ENCODE peak calls at places on chromosomes 13 and 19, in eight cellular contexts. One of them, this sample, is unnamed.
A peak's percentile ranks its signal among the peaks of the same experiment; 100 is the strongest.

GRCh38 chr19:4206818-4207484 is 22.4 kb upstream of the EBI3 start:
- DNase-seq in adipocyte: no peak
- DNase-seq in SJCRH30: peak; percentile 59
- DNase-seq in neural progenitor cell: no peak
- DNase-seq in neuronal stem cell: no peak
- DNase-seq in CD8-positive, alpha-beta T cell: no peak
- DNase-seq in body of pancreas: no peak
- DNase-seq in HCT116: peak; percentile 63
- DNase-seq in this sample: no peak

GRCh38 chr13:46542833-46543232 is 10.1 kb upstream of the LRCH1 start:
- DNase-seq in adipocyte: no peak
- DNase-seq in SJCRH30: no peak
- DNase-seq in neural progenitor cell: no peak
- DNase-seq in neuronal stem cell: no peak
- DNase-seq in CD8-positive, alpha-beta T cell: no peak
- DNase-seq in body of pancreas: no peak
- DNase-seq in HCT116: no peak
- DNase-seq in this sample: no peak

GRCh38 chr19:54302252-54302651 is 10.7 kb downstream of the LILRA5 start:
- DNase-seq in adipocyte: no peak
- DNase-seq in SJCRH30: no peak
- DNase-seq in neural progenitor cell: no peak
- DNase-seq in neuronal stem cell: no peak
- DNase-seq in CD8-positive, alpha-beta T cell: no peak
- DNase-seq in body of pancreas: peak; percentile 35
- DNase-seq in HCT116: no peak
- DNase-seq in this sample: no peak

GRCh38 chr19:40811478-40812341 is 12.7 kb downstream of the EGLN2 start:
- DNase-seq in adipocyte: no peak
- DNase-seq in SJCRH30: no peak
- DNase-seq in neural progenitor cell: peak; percentile 60
- DNase-seq in neuronal stem cell: peak; percentile 44
- DNase-seq in CD8-positive, alpha-beta T cell: peak; percentile 63
- DNase-seq in body of pancreas: no peak
- DNase-seq in HCT116: no peak
- DNase-seq in this sample: no peak

GRCh38 chr13:41137951-41138350 is 5.3 kb upstream of the KBTBD6 start:
- DNase-seq in adipocyte: peak; percentile 47
- DNase-seq in SJCRH30: no peak
- DNase-seq in neural progenitor cell: no peak
- DNase-seq in neuronal stem cell: no peak
- DNase-seq in CD8-positive, alpha-beta T cell: no peak
- DNase-seq in body of pancreas: no peak
- DNase-seq in HCT116: no peak
- DNase-seq in this sample: no peak

GRCh38 chr19:5804516-5805464 is at the start of gene NRTN:
- DNase-seq in adipocyte: peak; percentile 8
- DNase-seq in SJCRH30: peak; percentile 73
- DNase-seq in neural progenitor cell: peak; percentile 84
- DNase-seq in neuronal stem cell: peak; percentile 50
- DNase-seq in CD8-positive, alpha-beta T cell: peak; percentile 59
- DNase-seq in body of pancreas: peak; percentile 60
- DNase-seq in HCT116: no peak
- DNase-seq in this sample: peak; percentile 37

GRCh38 chr13:36453518-36453917 is 21.2 kb downstream of the CCNA1 start:
- DNase-seq in adipocyte: peak; percentile 65
- DNase-seq in SJCRH30: peak; percentile 34
- DNase-seq in neural progenitor cell: peak; percentile 45
- DNase-seq in neuronal stem cell: no peak
- DNase-seq in CD8-positive, alpha-beta T cell: no peak
- DNase-seq in body of pancreas: no peak
- DNase-seq in HCT116: no peak
- DNase-seq in this sample: no peak

GRCh38 chr13:30829145-30829544 is 76.9 kb upstream of the MEDAG start:
- DNase-seq in adipocyte: peak; percentile 36
- DNase-seq in SJCRH30: peak; percentile 96
- DNase-seq in neural progenitor cell: no peak
- DNase-seq in neuronal stem cell: no peak
- DNase-seq in CD8-positive, alpha-beta T cell: no peak
- DNase-seq in body of pancreas: no peak
- DNase-seq in HCT116: peak; percentile 94
- DNase-seq in this sample: no peak

GRCh38 chr13:88248393-88248792 is 577.2 kb downstream of the SLITRK5 start:
- DNase-seq in adipocyte: no peak
- DNase-seq in SJCRH30: no peak
- DNase-seq in neural progenitor cell: peak; percentile 38
- DNase-seq in neuronal stem cell: peak; percentile 5
- DNase-seq in CD8-positive, alpha-beta T cell: no peak
- DNase-seq in body of pancreas: no peak
- DNase-seq in HCT116: no peak
- DNase-seq in this sample: no peak

GRCh38 chr13:111215081-111216047 is 100.3 kb downstream of the ARHGEF7 start:
- DNase-seq in adipocyte: no peak
- DNase-seq in SJCRH30: peak; percentile 67
- DNase-seq in neural progenitor cell: peak; percentile 65
- DNase-seq in neuronal stem cell: no peak
- DNase-seq in CD8-positive, alpha-beta T cell: no peak
- DNase-seq in body of pancreas: peak; percentile 20
- DNase-seq in HCT116: no peak
- DNase-seq in this sample: no peak

GRCh38 chr19:12913011-12913561 is 6.0 kb downstream of the SYCE2 start:
- DNase-seq in adipocyte: peak; percentile 59
- DNase-seq in SJCRH30: peak; percentile 92
- DNase-seq in neural progenitor cell: peak; percentile 84
- DNase-seq in neuronal stem cell: no peak
- DNase-seq in CD8-positive, alpha-beta T cell: no peak
- DNase-seq in body of pancreas: peak; percentile 87
- DNase-seq in HCT116: no peak
- DNase-seq in this sample: no peak

GRCh38 chr13:35894636-35895035 is 236.5 kb downstream of the DCLK1 start:
- DNase-seq in adipocyte: no peak
- DNase-seq in SJCRH30: no peak
- DNase-seq in neural progenitor cell: no peak
- DNase-seq in neuronal stem cell: no peak
- DNase-seq in CD8-positive, alpha-beta T cell: no peak
- DNase-seq in body of pancreas: no peak
- DNase-seq in HCT116: no peak
- DNase-seq in this sample: no peak

GRCh38 chr13:22451345-22451744 is 729.4 kb upstream of the SGCG start:
- DNase-seq in adipocyte: no peak
- DNase-seq in SJCRH30: peak; percentile 91
- DNase-seq in neural progenitor cell: peak; percentile 89
- DNase-seq in neuronal stem cell: peak; percentile 86
- DNase-seq in CD8-positive, alpha-beta T cell: no peak
- DNase-seq in body of pancreas: peak; percentile 12
- DNase-seq in HCT116: no peak
- DNase-seq in this sample: no peak

GRCh38 chr13:81800433-81800832 is 1459.5 kb upstream of the SPRY2 start:
- DNase-seq in adipocyte: no peak
- DNase-seq in SJCRH30: no peak
- DNase-seq in neural progenitor cell: no peak
- DNase-seq in neuronal stem cell: no peak
- DNase-seq in CD8-positive, alpha-beta T cell: no peak
- DNase-seq in body of pancreas: no peak
- DNase-seq in HCT116: no peak
- DNase-seq in this sample: no peak

GRCh38 chr19:15622991-15623390 is 8.0 kb downstream of the CYP4F8 start:
- DNase-seq in adipocyte: no peak
- DNase-seq in SJCRH30: no peak
- DNase-seq in neural progenitor cell: no peak
- DNase-seq in neuronal stem cell: no peak
- DNase-seq in CD8-positive, alpha-beta T cell: no peak
- DNase-seq in body of pancreas: no peak
- DNase-seq in HCT116: no peak
- DNase-seq in this sample: no peak

GRCh38 chr13:94195715-94196114 is 283.8 kb downstream of the DCT start:
- DNase-seq in adipocyte: peak; percentile 67
- DNase-seq in SJCRH30: peak; percentile 36
- DNase-seq in neural progenitor cell: no peak
- DNase-seq in neuronal stem cell: no peak
- DNase-seq in CD8-positive, alpha-beta T cell: no peak
- DNase-seq in body of pancreas: peak; percentile 7
- DNase-seq in HCT116: no peak
- DNase-seq in this sample: no peak

DNA sequence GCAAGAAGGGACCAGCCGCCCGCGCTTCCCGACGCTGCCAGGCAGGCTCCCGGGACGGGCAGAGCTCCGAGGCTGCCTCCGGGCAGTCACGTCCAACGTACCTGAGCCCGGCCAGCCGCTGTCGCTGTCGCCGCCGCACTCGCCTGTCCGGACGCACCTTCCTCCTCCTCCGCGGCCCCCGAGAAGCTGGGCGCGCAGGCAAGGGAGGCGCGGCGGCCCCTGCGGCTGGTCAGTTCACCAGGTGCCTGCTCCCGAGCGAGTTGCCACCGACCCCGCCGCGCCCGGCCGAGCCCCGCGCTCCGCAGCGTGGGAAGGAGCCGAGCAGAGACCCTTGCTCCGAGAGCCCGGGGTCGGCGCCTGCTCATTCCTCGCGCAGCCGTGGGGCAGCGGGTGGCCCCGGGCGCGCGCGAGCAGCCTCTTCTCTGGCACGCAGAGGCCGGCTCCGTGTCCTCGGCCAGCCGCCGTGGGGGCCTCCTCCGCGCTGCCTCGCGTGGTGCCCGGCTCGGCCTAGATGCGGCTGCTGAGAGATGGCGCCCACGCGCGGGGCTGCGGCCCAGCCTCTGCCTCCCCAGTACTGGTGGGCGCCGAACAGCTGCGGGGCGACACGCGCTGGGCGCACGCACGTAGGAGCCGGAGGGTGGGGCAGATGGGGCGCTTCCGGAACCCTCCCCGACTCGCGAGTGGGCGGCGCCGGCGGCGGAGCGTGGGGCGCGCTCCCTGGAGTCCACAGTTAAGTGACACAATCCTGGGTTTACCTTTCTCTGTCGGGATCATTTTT is 419.4 kb downstream of the UQCRFS1 start:
- DNase-seq in adipocyte: no peak
- DNase-seq in SJCRH30: no peak
- DNase-seq in neural progenitor cell: peak; percentile 57
- DNase-seq in neuronal stem cell: peak; percentile 6
- DNase-seq in CD8-positive, alpha-beta T cell: no peak
- DNase-seq in body of pancreas: no peak
- DNase-seq in HCT116: no peak
- DNase-seq in this sample: no peak
- H3K4me3 ChIP-seq in adipocyte: peak overlapping the region; percentile 41
- H3K4me3 ChIP-seq in SJCRH30: no peak overlapping the region
- H3K4me3 ChIP-seq in neural progenitor cell: peak overlapping the region; percentile 78
- H3K4me3 ChIP-seq in neuronal stem cell: peak overlapping the region; percentile 76
- H3K4me3 ChIP-seq in CD8-positive, alpha-beta T cell: no peak overlapping the region
- H3K4me3 ChIP-seq in body of pancreas: peak overlapping the region; percentile 2
- H3K4me3 ChIP-seq in HCT116: no peak overlapping the region
- H3K4me3 ChIP-seq in this sample: no peak overlapping the region

DNA sequence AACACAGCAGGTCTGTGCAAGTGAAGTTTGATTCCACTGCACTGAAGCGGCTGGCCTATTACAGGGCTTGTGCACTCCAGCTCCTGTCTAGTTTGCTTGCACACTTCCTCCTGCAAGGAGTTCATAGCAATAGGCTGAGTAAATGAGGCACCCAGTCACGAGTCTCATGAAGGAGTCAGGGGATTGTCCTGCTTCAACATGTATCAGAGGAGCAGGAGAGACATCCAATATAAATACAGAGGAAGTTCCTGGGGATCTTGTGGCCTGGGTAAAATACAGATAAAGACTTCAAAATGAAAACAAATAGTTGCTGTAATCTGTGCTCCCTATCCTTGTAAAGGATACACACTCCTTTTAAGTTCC is 259.9 kb downstream of the SLITRK1 start:
- DNase-seq in adipocyte: peak; percentile 29
- DNase-seq in SJCRH30: no peak
- DNase-seq in neural progenitor cell: no peak
- DNase-seq in neuronal stem cell: no peak
- DNase-seq in CD8-positive, alpha-beta T cell: no peak
- DNase-seq in body of pancreas: no peak
- DNase-seq in HCT116: no peak
- DNase-seq in this sample: no peak
- H3K4me3 ChIP-seq in adipocyte: no peak overlapping the region
- H3K4me3 ChIP-seq in SJCRH30: no peak overlapping the region
- H3K4me3 ChIP-seq in neural progenitor cell: no peak overlapping the region
- H3K4me3 ChIP-seq in neuronal stem cell: peak overlapping the region; percentile 56
- H3K4me3 ChIP-seq in CD8-positive, alpha-beta T cell: no peak overlapping the region
- H3K4me3 ChIP-seq in body of pancreas: no peak overlapping the region
- H3K4me3 ChIP-seq in HCT116: no peak overlapping the region
- H3K4me3 ChIP-seq in this sample: no peak overlapping the region

GRCh38 chr13:98565726-98566577 is 11.0 kb downstream of the STK24 start:
- DNase-seq in adipocyte: no peak
- DNase-seq in SJCRH30: no peak
- DNase-seq in neural progenitor cell: no peak
- DNase-seq in neuronal stem cell: no peak
- DNase-seq in CD8-positive, alpha-beta T cell: no peak
- DNase-seq in body of pancreas: peak; percentile 54
- DNase-seq in HCT116: no peak
- DNase-seq in this sample: no peak
- H3K4me3 ChIP-seq in adipocyte: no peak overlapping the region
- H3K4me3 ChIP-seq in SJCRH30: no peak overlapping the region
- H3K4me3 ChIP-seq in neural progenitor cell: no peak overlapping the region
- H3K4me3 ChIP-seq in neuronal stem cell: no peak overlapping the region
- H3K4me3 ChIP-seq in CD8-positive, alpha-beta T cell: no peak overlapping the region
- H3K4me3 ChIP-seq in body of pancreas: no peak overlapping the region
- H3K4me3 ChIP-seq in HCT116: no peak overlapping the region
- H3K4me3 ChIP-seq in this sample: no peak overlapping the region

DNA sequence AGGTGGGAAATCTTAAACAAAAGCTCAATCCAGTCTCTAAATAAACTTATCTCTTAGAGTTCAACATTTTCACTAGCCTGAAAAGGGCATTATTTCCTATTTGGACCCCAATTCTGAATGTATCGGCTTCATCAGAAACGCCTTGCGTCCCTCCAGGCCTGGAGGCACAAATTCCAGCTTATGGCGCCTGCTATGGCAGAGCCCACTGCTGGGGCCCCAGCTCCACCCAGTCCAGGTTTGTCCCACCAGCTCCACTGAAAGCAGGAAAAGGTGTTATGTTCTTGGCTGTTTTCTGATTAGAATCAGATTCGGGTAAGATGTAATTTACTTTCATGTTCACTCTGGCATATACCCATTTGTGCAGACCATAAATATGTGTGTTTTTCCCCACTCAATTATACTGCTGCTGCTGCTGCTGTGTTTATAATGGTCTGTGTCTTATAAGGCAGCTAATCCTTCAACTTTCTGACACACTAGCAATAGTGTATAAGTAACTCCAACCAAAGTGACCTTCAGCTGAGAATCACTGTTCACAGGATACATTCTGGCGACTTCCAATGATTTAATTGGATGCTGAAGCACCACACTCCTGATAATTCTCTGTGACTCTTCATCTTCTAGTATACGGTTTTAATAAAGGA is 6.4 kb downstream of the IRS2 start:
- DNase-seq in adipocyte: no peak
- DNase-seq in SJCRH30: no peak
- DNase-seq in neural progenitor cell: no peak
- DNase-seq in neuronal stem cell: no peak
- DNase-seq in CD8-positive, alpha-beta T cell: no peak
- DNase-seq in body of pancreas: no peak
- DNase-seq in HCT116: no peak
- DNase-seq in this sample: no peak
- H3K4me3 ChIP-seq in adipocyte: peak overlapping the region; percentile 89
- H3K4me3 ChIP-seq in SJCRH30: no peak overlapping the region
- H3K4me3 ChIP-seq in neural progenitor cell: peak overlapping the region; percentile 30
- H3K4me3 ChIP-seq in neuronal stem cell: no peak overlapping the region
- H3K4me3 ChIP-seq in CD8-positive, alpha-beta T cell: no peak overlapping the region
- H3K4me3 ChIP-seq in body of pancreas: no peak overlapping the region
- H3K4me3 ChIP-seq in HCT116: no peak overlapping the region
- H3K4me3 ChIP-seq in this sample: peak overlapping the region; percentile 20